ENCODE peak calls at places on chromosomes 6 and 20, in seven cellular contexts. O, R, G, K, N, D and H are unnamed samples.

GRCh38 chr6:107064579-107065065 is 36.6 kb downstream of the MTRES1 start:
- DNase-seq in O (peak; percentile 82), N (peak; percentile 83), D (no peak), K (no peak), R (no peak), G (peak; percentile 25), H (peak; percentile 92)

GRCh38 chr6:162621246-162621645 is 106.3 kb downstream of the PRKN start:
- DNase-seq in N (peak; percentile 42), O (no peak), D (no peak), G (no peak), R (peak; percentile 33), K (no peak), H (no peak)

GRCh38 chr20:23165964-23166363 is 79.8 kb upstream of the CD93 start:
- DNase-seq in O (no peak), R (no peak), N (no peak), K (no peak), D (no peak), G (no peak), H (no peak)

GRCh38 chr6:98946877-98947410 is 802 bp downstream of the FBXL4 start:
- DNase-seq in G (peak; percentile 50), K (no peak), N (peak; percentile 30), R (peak; percentile 3), D (no peak), O (peak; percentile 13), H (peak; percentile 48)

GRCh38 chr6:168158280-168158979 is 79.4 kb upstream of the FRMD1 start:
- DNase-seq in K (no peak), G (peak; percentile 46), R (no peak), O (no peak), N (no peak), D (peak; percentile 56), H (no peak)

GRCh38 chr6:56490994-56491393 is 151.7 kb downstream of the DST start:
- DNase-seq in O (peak; percentile 44), K (no peak), R (no peak), D (no peak), G (no peak), N (peak; percentile 77), H (peak; percentile 76)

GRCh38 chr6:153058291-153058690 is 55.8 kb upstream of the MTRF1L start:
- DNase-seq in O (peak; percentile 58), G (no peak), N (peak; percentile 44), K (no peak), D (no peak), R (no peak), H (no peak)

GRCh38 chr6:133553652-133554051 is 312.5 kb downstream of the EYA4 start:
- DNase-seq in R (peak; percentile 81), D (no peak), N (peak; percentile 85), K (no peak), G (peak; percentile 34), O (peak; percentile 79), H (peak; percentile 58)

GRCh38 chr20:63495771-63496403 is 3.0 kb downstream of the EEF1A2 start:
- DNase-seq in O (peak; percentile 28), D (peak; percentile 81), R (peak; percentile 88), G (peak; percentile 68), N (peak; percentile 43), K (peak; percentile 36), H (peak; percentile 98)

GRCh38 chr6:55131616-55132015 is 42.7 kb upstream of the HCRTR2 start:
- DNase-seq in O (peak; percentile 19), K (no peak), G (no peak), R (no peak), D (no peak), N (peak; percentile 16), H (no peak)

GRCh38 chr6:166087246-166087645 is 80.4 kb downstream of the TBXT start:
- DNase-seq in O (no peak), D (no peak), N (no peak), R (no peak), K (no peak), G (no peak), H (peak; percentile 22)

GRCh38 chr6:13395272-13396237 is 67.2 kb upstream of the TBC1D7 start:
- DNase-seq in D (peak; percentile 85), O (peak; percentile 83), N (peak; percentile 79), R (no peak), G (peak; percentile 92), K (peak; percentile 47), H (no peak)

DNA sequence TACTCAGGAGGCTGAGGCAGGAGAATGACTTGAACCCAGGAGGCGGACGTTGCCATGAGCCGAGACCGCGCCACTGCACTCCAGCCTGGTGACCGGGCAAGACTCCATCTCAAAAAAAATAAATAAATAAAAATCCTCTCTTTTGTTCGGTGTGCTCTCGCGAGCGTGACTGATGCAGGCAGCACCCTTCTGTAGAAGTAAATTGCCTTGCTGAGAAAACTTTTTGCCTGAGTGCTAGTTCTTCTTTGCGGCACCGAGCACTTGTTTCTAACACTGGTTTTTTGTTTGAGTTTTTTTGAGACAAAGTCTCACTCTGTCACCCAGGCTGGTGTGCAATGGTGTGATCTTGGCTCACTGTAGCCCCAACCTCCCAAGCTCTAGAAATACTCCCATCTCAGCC is 30.5 kb downstream of the PLN start:
- DNase-seq in G (no peak), O (no peak), D (no peak), N (no peak), K (no peak), R (no peak), H (no peak)
- H3K9me3 ChIP-seq in G (peaks cover 4% of the 10 kb centered on the region), O (peaks cover 16% of the 10 kb centered on the region), D (peaks cover 17% of the 10 kb centered on the region), N (no peaks in the 10 kb centered on the region), K (peaks cover 4% of the 10 kb centered on the region), R (no peaks in the 10 kb centered on the region), H (peaks cover 12% of the 10 kb centered on the region)

GRCh38 chr6:45780523-45780922 is 235.1 kb downstream of the CLIC5 start:
- DNase-seq in K (no peak), D (no peak), R (no peak), N (no peak), G (no peak), O (no peak), H (no peak)
- H3K9me3 ChIP-seq in K (no peaks in the 10 kb centered on the region), D (no peaks in the 10 kb centered on the region), R (no peaks in the 10 kb centered on the region), N (no peaks in the 10 kb centered on the region), G (no peaks in the 10 kb centered on the region), O (no peaks in the 10 kb centered on the region), H (no peaks in the 10 kb centered on the region)

DNA sequence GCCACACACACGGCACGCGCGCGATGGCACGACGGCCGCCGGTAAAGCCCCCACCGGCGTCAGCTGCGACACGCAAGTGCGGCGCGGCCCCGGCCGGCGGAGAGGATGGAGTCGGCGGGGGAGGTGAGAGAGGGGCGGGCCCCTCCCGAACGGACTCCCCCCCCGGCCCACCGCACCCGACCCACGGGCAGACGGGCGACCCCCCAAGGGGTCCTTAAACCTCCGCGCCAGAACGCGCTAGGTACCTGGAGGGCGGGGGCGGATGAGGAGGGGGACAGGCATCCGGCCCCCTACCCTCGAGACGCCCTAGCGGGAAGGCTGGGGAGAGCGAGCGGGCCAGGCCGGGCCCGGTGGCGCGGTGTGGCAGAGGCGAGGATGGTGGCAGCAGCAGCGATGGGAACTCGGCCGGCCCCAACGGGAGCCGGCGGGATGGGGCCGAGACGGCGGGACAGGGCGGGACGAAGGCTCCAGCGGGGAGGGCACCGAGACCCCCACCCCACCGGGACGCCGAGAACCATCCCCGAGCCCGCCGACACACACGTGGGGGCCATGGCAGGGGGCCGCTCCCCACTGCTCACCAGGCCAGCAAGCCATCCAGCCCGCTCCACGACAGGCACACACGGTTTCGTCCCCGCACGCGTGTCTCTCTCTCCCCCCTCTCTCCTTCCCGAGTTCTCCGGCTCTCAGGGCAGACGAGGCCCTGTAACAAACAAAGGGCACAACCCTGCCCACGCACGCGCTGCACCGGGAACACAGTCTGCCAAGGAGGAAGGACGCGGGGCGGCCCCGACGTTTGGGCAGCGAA is 1515.4 kb upstream of the DEFB115 start:
- DNase-seq in D (no peak), K (no peak), G (no peak), O (no peak), N (no peak), R (no peak), H (no peak)
- H3K9me3 ChIP-seq in D (peaks cover 3% of the 10 kb centered on the region), K (no peaks in the 10 kb centered on the region), G (no peaks in the 10 kb centered on the region), O (peaks cover 25% of the 10 kb centered on the region), N (no peaks in the 10 kb centered on the region), R (peaks cover 7% of the 10 kb centered on the region), H (no peaks in the 10 kb centered on the region)

GRCh38 chr20:55918471-55918870 is 86.8 kb downstream of the CBLN4 start:
- DNase-seq in O (no peak), N (no peak), D (no peak), G (no peak), K (no peak), R (no peak), H (no peak)

GRCh38 chr20:55919319-55919718 is 86.0 kb downstream of the CBLN4 start:
- DNase-seq in D (no peak), N (no peak), R (no peak), K (no peak), G (no peak), O (no peak), H (no peak)
- H3K9me3 ChIP-seq in D (peaks cover 3% of the 10 kb centered on the region), N (no peaks in the 10 kb centered on the region), R (peaks cover 35% of the 10 kb centered on the region), K (no peaks in the 10 kb centered on the region), G (no peaks in the 10 kb centered on the region), O (peaks cover 5% of the 10 kb centered on the region), H (peaks cover 3% of the 10 kb centered on the region)